ENCODE peak calls at places on chromosomes 6 and 20, in seven cellular contexts. E is CD8-positive, alpha-beta T cell; N is endothelial cell of umbilical vein; A is heart right ventricle; U is spleen; G is mucosa of descending colon; D is endodermal cell. J is an unnamed sample. For H3K9me3 and H3K36me3, the result is how much of the 10 kb centered on the place peaks cover.

GRCh38 chr6:52293067-52293466 is 8.5 kb upstream of the MCM3 start:
- DNase-seq in A (no peak), U (no peak), E (no peak), N (peak), G (no peak), D (no peak), J (no peak)

GRCh38 chr20:36717657-36718056 is 28.2 kb downstream of the NDRG3 start:
- DNase-seq in G (no peak), D (peak), A (no peak), E (no peak), U (no peak), N (peak), J (no peak)

GRCh38 chr20:36574278-36575065 is 1.1 kb downstream of the TGIF2 start:
- DNase-seq in G (peak), N (peak), A (peak), E (peak), D (peak), U (peak), J (peak)

GRCh38 chr6:40148882-40149573 is 214.8 kb upstream of the MOCS1 start:
- DNase-seq in A (no peak), E (no peak), G (no peak), U (no peak), D (no peak), N (no peak), J (no peak)

GRCh38 chr6:40988634-40989033 is 50.4 kb downstream of the UNC5CL start:
- DNase-seq in A (no peak), U (no peak), N (no peak), D (no peak), E (no peak), G (no peak), J (no peak)

GRCh38 chr6:156175971-156176421 is 601.2 kb upstream of the ARID1B start:
- DNase-seq in E (no peak), A (peak), N (peak), D (peak), U (no peak), G (no peak), J (peak)

GRCh38 chr20:58810879-58811250 is 39.8 kb downstream of the GNAS-AS1 start:
- DNase-seq in E (no peak), A (no peak), D (no peak), G (no peak), N (no peak), U (no peak), J (no peak)

GRCh38 chr6:112085666-112086065 is 1.6 kb downstream of the TUBE1 start:
- DNase-seq in U (no peak), G (no peak), E (no peak), D (no peak), N (no peak), A (no peak), J (peak)

GRCh38 chr20:36407196-36407733 is 101.1 kb downstream of the DLGAP4 start:
- DNase-seq in E (no peak), U (no peak), N (no peak), D (no peak), G (no peak), A (no peak), J (no peak)

GRCh38 chr20:63682384-63683139 is 13.9 kb upstream of the TNFRSF6B start:
- DNase-seq in A (peak), D (no peak), E (no peak), G (peak), N (peak), U (peak), J (peak)

GRCh38 chr6:134503542-134504281 is 185.8 kb upstream of the SGK1 start:
- DNase-seq in U (no peak), D (no peak), A (no peak), N (no peak), E (no peak), G (no peak), J (no peak)

GRCh38 chr20:31446084-31446819 is 5.8 kb downstream of the DEFB123 start:
- DNase-seq in E (no peak), D (no peak), U (no peak), G (no peak), N (no peak), A (no peak), J (no peak)

GRCh38 chr6:55058682-55059081 is 115.6 kb upstream of the HCRTR2 start:
- DNase-seq in D (no peak), N (no peak), U (no peak), G (no peak), A (no peak), E (no peak), J (no peak)

GRCh38 chr6:52598123-52598823 is 21.4 kb upstream of the TRAM2 start:
- DNase-seq in G (peak), D (peak), A (peak), E (no peak), U (no peak), N (peak), J (peak)

GRCh38 chr6:26224940-26225847 is 138.0 kb downstream of the HFE start:
- DNase-seq in G (no peak), A (no peak), U (peak), N (peak), E (no peak), D (peak), J (no peak)

GRCh38 chr20:58855506-58856314 is 3.2 kb downstream of the GNAS start:
- DNase-seq in G (no peak), D (peak), E (no peak), A (no peak), U (no peak), N (no peak), J (no peak)

GRCh38 chr6:32255212-32256153 is 31.6 kb upstream of the NOTCH4 start:
- DNase-seq in D (peak), A (peak), G (peak), N (peak), E (peak), U (peak), J (peak)

GRCh38 chr20:39874049-39874893 is 814.8 kb downstream of the MAFB start:
- DNase-seq in U (peak), D (peak), N (peak), A (peak), E (no peak), G (peak), J (peak)

GRCh38 chr20:32538526-32538918 is 46.6 kb downstream of the NOL4L start:
- DNase-seq in E (no peak), N (no peak), A (no peak), U (peak), D (peak), G (peak), J (no peak)

GRCh38 chr6:150687508-150687907 is 87.8 kb downstream of the PLEKHG1 start:
- DNase-seq in N (peak), E (no peak), U (no peak), D (no peak), A (peak), G (no peak), J (peak)

GRCh38 chr20:19737025-19737424 is 21.0 kb upstream of the RIN2 start:
- DNase-seq in E (no peak), A (no peak), G (no peak), U (no peak), D (no peak), N (no peak), J (no peak)

GRCh38 chr6:130853555-130854183 is 26.5 kb downstream of the SMLR1 start:
- DNase-seq in N (no peak), A (no peak), G (no peak), U (no peak), D (no peak), E (no peak), J (no peak)

GRCh38 chr20:56875052-56875663 is 246.1 kb downstream of the TFAP2C start:
- DNase-seq in D (peak), G (no peak), E (no peak), U (no peak), A (no peak), N (no peak), J (no peak)

GRCh38 chr6:17817763-17818162 is 111.0 kb upstream of the NUP153 start:
- DNase-seq in N (no peak), U (no peak), D (no peak), G (no peak), E (no peak), A (no peak), J (no peak)

GRCh38 chr6:161137839-161138544 is 135.9 kb downstream of the AGPAT4 start:
- DNase-seq in U (no peak), N (no peak), E (no peak), G (no peak), A (no peak), D (no peak), J (no peak)

GRCh38 chr6:110101885-110102284 is 77.6 kb downstream of the WASF1 start:
- DNase-seq in A (no peak), E (no peak), N (no peak), G (no peak), U (peak), D (peak), J (no peak)

GRCh38 chr6:149060300-149060984 is 257.1 kb upstream of the TAB2 start:
- DNase-seq in E (peak), A (peak), N (peak), D (no peak), G (peak), U (peak), J (peak)

GRCh38 chr6:159204605-159205004 is 35.4 kb downstream of the FNDC1 start:
- DNase-seq in G (no peak), E (no peak), N (no peak), D (no peak), U (no peak), A (no peak), J (no peak)

GRCh38 chr6:156017838-156018237 is 562.2 kb upstream of the NOX3 start:
- DNase-seq in U (no peak), A (no peak), N (no peak), E (no peak), G (no peak), D (no peak), J (no peak)

DNA sequence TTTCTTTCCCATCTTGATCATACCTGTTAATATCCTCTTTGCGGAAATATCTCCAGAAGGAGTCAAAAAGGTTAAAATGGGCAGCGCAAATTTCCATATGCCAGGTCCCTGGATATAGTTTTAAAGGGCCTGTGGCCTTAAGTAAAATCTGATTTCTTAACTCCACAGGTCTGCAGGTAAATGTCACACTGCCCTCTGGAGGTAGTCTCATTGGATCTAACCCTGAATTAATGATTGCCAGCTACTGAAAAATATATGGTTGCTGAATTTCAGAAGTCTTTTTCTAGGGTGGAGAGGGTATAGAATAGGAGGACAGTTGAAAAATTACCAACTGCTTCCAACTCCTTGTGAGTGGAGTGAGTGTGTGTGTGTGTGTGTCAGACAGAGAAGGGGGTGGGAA is 8.5 kb downstream of the MOXD1 start:
- DNase-seq in U (no peak), D (no peak), A (no peak), N (peak), G (no peak), E (no peak), J (no peak)
- TF ChIP-seq CTCF in U (no peak), D (peak), A (no peak), N (no peak), G (no peak), E (no peak), J (no peak)

GRCh38 chr20:55565374-55565773 is 439.9 kb downstream of the CBLN4 start:
- DNase-seq in G (no peak), A (no peak), D (no peak), U (no peak), N (no peak), E (no peak), J (no peak)

GRCh38 chr20:55561259-55561658 is 444.1 kb downstream of the CBLN4 start:
- DNase-seq in E (no peak), A (no peak), D (no peak), G (no peak), U (no peak), N (no peak), J (no peak)
- H3K9me3 ChIP-seq in E (under half), A (under half), D (under half), G (under half), U (under half), N (under half), J (under half)

GRCh38 chr20:46375771-46376170 is 30.6 kb downstream of the ELMO2 start:
- DNase-seq in D (no peak), N (no peak), E (no peak), A (no peak), G (no peak), U (no peak), J (no peak)
- H3K36me3 ChIP-seq in D (half or more), N (under half), E (half or more), A (half or more), G (under half), U (half or more), J (half or more)

DNA sequence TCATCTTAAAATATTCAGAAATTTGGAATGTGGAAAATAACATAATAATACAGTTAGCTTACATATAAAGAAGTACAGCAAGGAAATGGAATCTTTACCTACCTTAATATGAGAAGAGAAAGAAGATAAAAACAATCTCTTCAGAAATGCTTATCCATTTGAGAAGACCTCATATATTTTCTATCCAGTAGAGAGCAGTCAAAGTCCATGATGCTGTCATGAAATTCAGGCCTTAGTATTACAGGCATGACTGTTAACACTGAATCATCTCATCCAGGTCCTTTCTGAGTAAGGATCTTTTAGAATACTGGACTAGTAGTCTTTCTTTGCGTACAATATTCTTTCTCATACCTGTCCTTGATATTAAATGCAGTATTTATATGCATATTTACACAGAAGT is 713.4 kb downstream of the CD109 start:
- DNase-seq in U (no peak), E (no peak), D (no peak), N (peak), A (no peak), G (no peak), J (no peak)
- TF ChIP-seq CTCF in U (no peak), E (no peak), D (peak), N (peak), A (peak), G (no peak), J (peak)

GRCh38 chr20:49280463-49281058 is 2.7 kb upstream of the ZNFX1 start:
- DNase-seq in D (no peak), G (no peak), E (no peak), N (no peak), U (no peak), A (no peak), J (no peak)
- H3K9me3 ChIP-seq in D (under half), G (half or more), E (under half), N (under half), U (half or more), A (under half), J (under half)